ENCODE peak calls at places on chromosomes 2 and 18, in ten cellular contexts. V is GM12864; B is MM.1S; M is BJ; R is astrocyte of the cerebellum; G is CD8-positive, alpha-beta T cell; C is fibroblast of the aortic adventitia; Q is AG10803; O is AG04450; S is fibroblast of pulmonary artery. X is an unnamed sample.

GRCh38 chr2:10087360-10087759 is 7.1 kb upstream of the CYS1 start:
- DNase-seq in Q (no peak), O (no peak), M (no peak), C (no peak), B (no peak), G (no peak), R (no peak), V (no peak), S (no peak), X (no peak)

GRCh38 chr2:1614564-1614963 is 129.8 kb downstream of the PXDN start:
- DNase-seq in C (no peak), G (no peak), Q (no peak), B (peak; percentile 16), O (no peak), M (no peak), S (no peak), V (peak; percentile 15), R (no peak), X (no peak)

GRCh38 chr2:17427401-17427800 is 90.8 kb downstream of the RAD51AP2 start:
- DNase-seq in R (no peak), Q (peak; percentile 11), B (no peak), O (no peak), V (no peak), S (no peak), M (no peak), G (no peak), C (no peak), X (no peak)

GRCh38 chr2:42742740-42743666 is 20.9 kb downstream of the OXER1 start:
- DNase-seq in G (no peak), C (no peak), O (no peak), Q (no peak), S (no peak), B (no peak), M (no peak), R (no peak), V (no peak), X (no peak)

GRCh38 chr18:73564073-73564472 is 583.6 kb downstream of the FBXO15 start:
- DNase-seq in S (peak; percentile 93), G (no peak), R (peak; percentile 28), C (peak; percentile 53), M (peak; percentile 57), O (peak; percentile 38), V (no peak), B (no peak), Q (peak; percentile 71), X (peak; percentile 72)

GRCh38 chr2:8966123-8966908 is 37.2 kb downstream of the MBOAT2 start:
- DNase-seq in Q (peak; percentile 34), M (no peak), G (no peak), R (peak; percentile 72), V (no peak), O (no peak), C (peak; percentile 81), B (no peak), S (no peak), X (peak; percentile 48)

GRCh38 chr2:36729067-36729466 is 32.6 kb downstream of the VIT start:
- DNase-seq in B (no peak), V (no peak), G (no peak), R (no peak), O (no peak), M (no peak), C (no peak), S (no peak), Q (peak; percentile 34), X (no peak)

GRCh38 chr2:172836386-172837200 is 100.9 kb downstream of the RAPGEF4 start:
- DNase-seq in B (no peak), V (no peak), M (peak; percentile 17), R (no peak), S (peak; percentile 92), Q (peak; percentile 53), O (no peak), C (peak; percentile 45), G (no peak), X (peak; percentile 49)

GRCh38 chr2:163649080-163649479 is 86.7 kb downstream of the FIGN start:
- DNase-seq in S (no peak), V (no peak), B (no peak), M (no peak), O (no peak), G (no peak), Q (no peak), C (no peak), R (no peak), X (peak; percentile 36)

GRCh38 chr2:105592288-105592687 is 152.4 kb upstream of the NCK2 start:
- DNase-seq in S (peak; percentile 28), V (no peak), R (no peak), B (no peak), O (no peak), G (no peak), C (no peak), M (no peak), Q (no peak), X (no peak)

GRCh38 chr2:218979846-218980738 is 4.9 kb downstream of the FEV start:
- DNase-seq in G (peak; percentile 87), O (no peak), V (peak; percentile 33), B (peak; percentile 85), Q (peak; percentile 64), S (peak; percentile 84), R (peak; percentile 24), C (peak; percentile 74), M (no peak), X (peak; percentile 82)

GRCh38 chr18:57853864-57854263 is 50.7 kb upstream of the ATP8B1 start:
- DNase-seq in R (no peak), G (no peak), V (no peak), Q (no peak), C (no peak), S (no peak), B (no peak), O (no peak), M (no peak), X (no peak)

GRCh38 chr2:42513252-42513918 is 19.6 kb upstream of the KCNG3 start:
- DNase-seq in S (peak; percentile 73), M (peak; percentile 11), Q (peak; percentile 62), V (peak; percentile 13), R (peak; percentile 16), C (peak; percentile 76), O (peak; percentile 20), B (no peak), G (peak; percentile 12), X (peak; percentile 81)

GRCh38 chr18:10397004-10397403 is 57.4 kb upstream of the APCDD1 start:
- DNase-seq in V (no peak), M (no peak), G (no peak), Q (no peak), B (no peak), O (no peak), C (no peak), S (no peak), R (no peak), X (no peak)

GRCh38 chr2:109174626-109175349 is 45.8 kb downstream of the SH3RF3 start:
- DNase-seq in Q (no peak), S (no peak), R (no peak), M (no peak), C (peak; percentile 6), G (no peak), O (no peak), B (no peak), V (no peak), X (no peak)

GRCh38 chr2:205852457-205852856 is 170.2 kb downstream of the NRP2 start:
- DNase-seq in G (no peak), Q (no peak), S (no peak), O (no peak), C (no peak), R (no peak), M (no peak), V (no peak), B (no peak), X (no peak)

DNA sequence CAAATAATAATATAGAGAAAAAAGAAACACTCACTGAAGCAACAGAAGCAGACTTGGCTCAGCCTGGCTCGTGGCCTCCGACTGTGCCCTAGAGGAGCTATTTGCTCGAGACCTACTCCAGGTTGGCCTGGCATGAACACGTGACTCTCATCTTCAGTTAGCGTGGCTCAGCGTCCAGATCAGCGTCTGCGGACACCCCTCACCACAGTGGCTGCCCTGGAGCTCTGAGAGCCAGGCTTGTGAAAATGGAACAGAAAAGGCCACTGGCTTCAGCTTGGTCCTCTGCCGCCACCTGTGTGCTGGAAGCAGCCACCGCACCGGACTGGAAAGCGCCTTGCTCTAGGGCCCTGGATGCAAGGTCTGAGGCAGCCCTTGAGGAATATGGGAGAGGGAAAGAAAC is 1184.0 kb upstream of the GYPC start:
- DNase-seq in Q (peak; percentile 1), S (peak; percentile 3), R (no peak), O (peak; percentile 10), M (no peak), C (peak; percentile 10), B (peak; percentile 53), G (no peak), V (no peak), X (peak; percentile 1)
- TF ChIP-seq CTCF in Q (peak; percentile 15), S (peak; percentile 18), R (peak; percentile 51), O (peak; percentile 86), M (peak; percentile 60), C (peak; percentile 36), B (peak; percentile 62), G (no peak), V (peak; percentile 69), X (peak; percentile 23)

DNA sequence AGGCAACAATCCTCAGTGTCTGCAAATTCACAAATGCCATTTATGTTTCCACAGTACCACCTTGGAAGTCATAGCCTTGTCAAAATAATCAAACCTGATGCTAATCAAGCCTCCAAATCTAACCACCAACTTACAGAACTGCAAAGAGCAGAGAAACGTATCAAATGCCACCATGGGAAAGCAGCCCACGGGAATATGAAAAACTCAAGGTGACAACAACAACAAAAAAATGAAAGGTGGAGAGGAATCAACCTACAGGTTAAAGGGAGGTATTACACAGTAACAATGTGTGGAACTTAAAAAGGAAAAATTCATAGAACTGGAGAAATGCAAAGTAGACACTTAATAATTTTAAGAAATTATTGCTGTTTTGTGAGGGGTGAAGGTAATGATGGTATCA is 46.7 kb downstream of the CD226 start:
- DNase-seq in G (no peak), Q (no peak), R (no peak), C (no peak), B (no peak), M (no peak), O (no peak), V (no peak), S (no peak), X (no peak)
- TF ChIP-seq CTCF in G (no peak), Q (no peak), R (no peak), C (peak; percentile 16), B (no peak), M (no peak), O (no peak), V (no peak), S (no peak), X (no peak)

DNA sequence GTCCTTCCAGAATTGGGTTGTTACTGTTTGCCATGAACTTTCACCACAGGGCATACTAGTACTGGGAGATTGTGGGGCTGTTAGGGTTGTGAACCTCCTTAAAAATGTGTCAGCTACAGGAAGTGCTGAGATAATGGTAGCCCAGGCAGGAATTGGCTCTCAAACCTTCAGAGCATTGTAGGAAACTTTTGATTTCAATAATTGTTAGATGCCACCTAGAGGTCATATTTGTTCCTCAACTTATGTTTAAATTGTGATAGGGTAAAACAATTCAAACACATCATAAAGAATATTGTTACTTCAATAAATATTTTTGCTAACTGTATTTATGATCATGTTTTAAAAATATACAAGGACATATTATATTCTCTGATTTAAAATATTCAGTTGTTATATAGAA is 594.6 kb downstream of the ADCYAP1 start:
- DNase-seq in R (no peak), S (peak; percentile 11), G (no peak), V (no peak), M (no peak), O (no peak), C (peak; percentile 10), B (no peak), Q (no peak), X (no peak)
- TF ChIP-seq CTCF in R (no peak), S (no peak), G (no peak), V (no peak), M (no peak), O (no peak), C (no peak), B (no peak), Q (no peak), X (no peak)

GRCh38 chr2:148020358-148021058 is at the start of gene ORC4:
- DNase-seq in O (peak; percentile 99), V (peak; percentile 99), G (peak; percentile 94), R (peak; percentile 99), M (peak; percentile 97), C (peak; percentile 99), S (peak; percentile 100), Q (peak; percentile 99), B (peak; percentile 99), X (peak; percentile 100)
- TF ChIP-seq CTCF in O (peak; percentile 53), V (peak; percentile 12), G (no peak), R (peak; percentile 66), M (peak; percentile 64), C (peak; percentile 53), S (peak; percentile 52), Q (peak; percentile 47), B (peak; percentile 40), X (peak; percentile 55)